ENCODE peak calls at places on chromosomes 16 and 17, in four cellular contexts. A is small intestine, V is breast epithelium, C is memory B cell. E is an unnamed sample.

GRCh38 chr16:4467916-4468315 is 6.5 kb downstream of the NMRAL1 start:
- DNase-seq in V (no peak), C (no peak), A (no peak), E (no peak)

GRCh38 chr17:3913531-3914318 is 2.5 kb downstream of the P2RX1 start:
- DNase-seq in C (peak; percentile 92), V (peak; percentile 70), A (peak; percentile 65), E (no peak)

GRCh38 chr16:2246301-2246885 is 5.0 kb downstream of the ECI1 start:
- DNase-seq in C (no peak), A (no peak), V (no peak), E (no peak)

GRCh38 chr17:8275421-8276290 is 12.8 kb upstream of the RANGRF start:
- DNase-seq in C (no peak), V (no peak), A (no peak), E (no peak)

GRCh38 chr17:80277751-80278671 is 17.4 kb downstream of the RNF213 start:
- DNase-seq in A (no peak), V (peak; percentile 95), C (no peak), E (no peak)

GRCh38 chr16:55494994-55495421 is 13.9 kb upstream of the LPCAT2 start:
- DNase-seq in V (no peak), A (peak; percentile 61), C (no peak), E (peak; percentile 90)

GRCh38 chr17:67322039-67322787 is 44.2 kb downstream of the PSMD12 start:
- DNase-seq in C (no peak), A (peak; percentile 33), V (no peak), E (no peak)

GRCh38 chr16:79008869-79009179 is 591.7 kb downstream of the MAF start:
- DNase-seq in C (no peak), V (no peak), A (no peak), E (no peak)

GRCh38 chr16:3578610-3579551 is 1.7 kb upstream of the NLRC3 start:
- DNase-seq in A (peak; percentile 38), V (no peak), C (no peak), E (no peak)

GRCh38 chr16:81485225-81485624 is 40.6 kb downstream of the CMIP start:
- DNase-seq in A (peak; percentile 47), C (no peak), V (no peak), E (no peak)

GRCh38 chr17:4305224-4305623 is 41.4 kb upstream of the ANKFY1 start:
- DNase-seq in A (no peak), V (no peak), C (no peak), E (no peak)

GRCh38 chr17:3598078-3598477 is 11.1 kb downstream of the TRPV1 start:
- DNase-seq in C (no peak), V (no peak), A (no peak), E (no peak)

E was measured in esophagus muscularis mucosa.